ENCODE peak calls at places on chromosomes 12 and 14, in seven cellular contexts. X, P, S, F, H, R and Z are unnamed samples.

GRCh38 chr14:21382886-21383847 is 652 bp downstream of the SUPT16H start:
- DNase-seq in S (peak; percentile 5), X (peak; percentile 59), P (no peak), H (peak; percentile 16), R (peak; percentile 49), F (no peak), Z (peak; percentile 88)

GRCh38 chr12:20646239-20646827 is 48.8 kb upstream of the SLCO1C1 start:
- DNase-seq in H (peak; percentile 18), P (no peak), X (peak; percentile 44), F (no peak), S (no peak), R (no peak), Z (no peak)

GRCh38 chr14:74508292-74508731 is 14.7 kb downstream of the ISCA2 start:
- DNase-seq in F (peak; percentile 0), X (peak; percentile 77), S (no peak), R (no peak), H (no peak), P (no peak), Z (peak; percentile 51)

GRCh38 chr12:28014196-28014595 is 41.7 kb upstream of the PTHLH start:
- DNase-seq in H (no peak), X (no peak), P (no peak), F (no peak), R (no peak), S (no peak), Z (no peak)

GRCh38 chr12:93970892-93971688 is 177.3 kb upstream of the PLXNC1 start:
- DNase-seq in P (no peak), S (no peak), R (no peak), F (no peak), H (no peak), X (no peak), Z (no peak)

GRCh38 chr14:90274808-90275454 is 18.6 kb downstream of the PSMC1 start:
- DNase-seq in X (no peak), S (no peak), P (no peak), R (no peak), F (no peak), H (no peak), Z (no peak)

GRCh38 chr14:36824854-36825253 is 163.2 kb downstream of the PAX9 start:
- DNase-seq in H (no peak), P (no peak), X (no peak), F (no peak), S (no peak), R (no peak), Z (no peak)

GRCh38 chr12:65821336-65821735 is 2.9 kb upstream of the HMGA2 start:
- DNase-seq in X (no peak), S (no peak), H (no peak), P (no peak), R (no peak), F (no peak), Z (no peak)

GRCh38 chr14:55535521-55536207 is 44.3 kb upstream of the KTN1 start:
- DNase-seq in P (no peak), S (no peak), F (no peak), R (no peak), X (no peak), H (no peak), Z (no peak)

GRCh38 chr14:32933623-32933942 is 5.1 kb upstream of the NPAS3 start:
- DNase-seq in H (no peak), S (no peak), P (no peak), F (no peak), R (no peak), X (peak; percentile 58), Z (no peak)

DNA sequence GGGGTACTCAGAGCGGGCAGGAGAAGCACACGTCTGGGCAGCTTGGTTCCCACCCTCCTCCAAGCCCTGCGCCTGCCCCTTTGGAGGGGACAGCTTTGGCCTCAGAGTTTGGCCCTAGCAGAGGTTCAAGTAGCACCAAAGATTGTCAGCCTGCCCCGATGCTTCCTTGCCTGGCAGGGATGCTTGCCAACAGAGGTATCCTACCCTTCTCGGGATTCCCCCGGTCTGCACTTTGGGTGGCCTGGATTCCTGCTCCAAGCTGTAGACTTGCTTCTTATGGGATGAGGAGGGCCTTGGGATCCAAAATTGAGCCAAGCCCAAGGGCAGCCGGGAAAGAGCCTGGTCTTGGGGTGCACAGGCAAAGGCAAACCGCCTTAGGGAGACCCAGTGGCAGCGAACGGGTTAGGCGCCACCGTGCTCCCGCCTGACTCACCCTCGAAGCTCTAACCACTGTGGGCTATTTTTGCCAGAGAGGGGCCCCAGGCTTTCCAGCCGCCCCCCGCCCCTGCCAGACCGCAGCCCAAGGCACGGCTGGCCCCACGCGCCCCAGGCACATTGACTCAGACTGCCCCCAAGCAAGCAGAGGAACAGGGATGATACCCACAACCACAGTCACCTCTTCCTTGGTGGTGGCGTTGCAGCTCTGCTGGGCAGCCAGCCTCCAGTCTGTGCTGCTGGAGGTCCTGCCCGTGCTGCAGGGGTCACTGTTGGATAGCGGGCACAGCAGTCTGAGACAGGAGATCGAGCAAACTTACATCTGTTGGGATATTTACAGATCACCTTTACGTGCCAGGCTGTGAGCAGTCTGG is 882 bp upstream of the WNT10B start:
- DNase-seq in X (no peak), F (no peak), P (no peak), H (no peak), S (no peak), R (no peak), Z (no peak)
- TF ChIP-seq CTCF in X (peak; percentile 33), F (no peak), P (no peak), H (no peak), S (peak; percentile 17), R (no peak), Z (no peak)

DNA sequence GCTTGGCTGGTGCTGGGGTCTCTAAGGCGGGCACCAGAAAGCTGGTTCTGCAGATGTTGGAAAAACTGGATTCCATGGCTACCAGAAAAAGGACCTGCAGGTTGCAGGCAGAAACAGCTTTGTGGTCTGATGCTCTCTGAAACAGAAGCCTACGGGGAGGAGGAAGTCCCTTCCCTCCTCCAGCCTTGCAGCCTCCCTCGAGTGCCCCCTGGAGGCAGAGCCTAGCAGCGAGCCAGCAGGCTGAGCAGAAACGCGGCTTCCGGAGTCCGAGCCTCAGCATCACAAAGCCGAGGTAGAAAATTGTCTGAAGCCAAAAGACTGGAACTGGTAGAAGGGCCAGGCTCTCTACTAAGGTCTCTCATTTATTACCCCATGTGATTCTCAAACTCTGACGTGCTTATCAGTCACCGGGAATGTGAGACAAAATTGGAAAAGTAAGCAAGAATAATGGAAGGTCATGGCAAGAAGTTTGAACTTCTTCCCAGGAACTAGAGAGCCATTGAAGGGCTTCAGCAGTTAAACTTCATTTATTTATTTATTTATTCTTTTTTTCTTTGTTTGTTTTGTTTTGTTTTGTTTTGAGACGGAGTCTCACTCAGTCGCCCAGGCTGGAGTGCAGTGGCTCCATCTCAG is 82.2 kb upstream of the CPSF6 start:
- DNase-seq in S (peak; percentile 34), H (peak; percentile 53), R (peak; percentile 79), F (peak; percentile 87), X (peak; percentile 91), P (peak; percentile 79), Z (peak; percentile 97)
- TF ChIP-seq CTCF in S (peak; percentile 100), H (peak; percentile 100), R (peak; percentile 96), F (no peak), X (peak; percentile 89), P (no peak), Z (peak; percentile 81)

DNA sequence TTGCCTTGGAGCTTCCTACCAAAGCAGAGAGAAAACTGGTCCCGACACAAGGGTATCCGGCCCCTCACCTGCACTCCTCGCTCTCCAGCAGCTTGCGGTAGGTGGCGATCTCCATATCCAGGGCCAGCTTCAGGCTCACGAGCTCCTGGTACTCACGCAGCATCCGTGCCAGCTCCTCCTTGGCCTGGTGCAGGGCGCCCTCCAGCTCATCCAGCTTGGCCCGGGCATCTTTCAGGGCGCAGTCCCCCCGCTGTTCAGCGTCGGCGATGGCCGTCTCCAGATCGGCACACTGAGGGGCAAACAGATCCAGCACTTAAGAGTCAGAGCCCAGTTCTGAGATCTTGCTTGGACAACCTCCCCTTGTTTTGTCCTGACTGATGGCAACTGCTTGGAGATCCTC is 13.7 kb downstream of the KRT72 start:
- DNase-seq in X (no peak), S (no peak), P (no peak), F (no peak), R (no peak), H (no peak), Z (no peak)
- TF ChIP-seq CTCF in X (peak; percentile 16), S (no peak), P (no peak), F (no peak), R (no peak), H (no peak), Z (no peak)

DNA sequence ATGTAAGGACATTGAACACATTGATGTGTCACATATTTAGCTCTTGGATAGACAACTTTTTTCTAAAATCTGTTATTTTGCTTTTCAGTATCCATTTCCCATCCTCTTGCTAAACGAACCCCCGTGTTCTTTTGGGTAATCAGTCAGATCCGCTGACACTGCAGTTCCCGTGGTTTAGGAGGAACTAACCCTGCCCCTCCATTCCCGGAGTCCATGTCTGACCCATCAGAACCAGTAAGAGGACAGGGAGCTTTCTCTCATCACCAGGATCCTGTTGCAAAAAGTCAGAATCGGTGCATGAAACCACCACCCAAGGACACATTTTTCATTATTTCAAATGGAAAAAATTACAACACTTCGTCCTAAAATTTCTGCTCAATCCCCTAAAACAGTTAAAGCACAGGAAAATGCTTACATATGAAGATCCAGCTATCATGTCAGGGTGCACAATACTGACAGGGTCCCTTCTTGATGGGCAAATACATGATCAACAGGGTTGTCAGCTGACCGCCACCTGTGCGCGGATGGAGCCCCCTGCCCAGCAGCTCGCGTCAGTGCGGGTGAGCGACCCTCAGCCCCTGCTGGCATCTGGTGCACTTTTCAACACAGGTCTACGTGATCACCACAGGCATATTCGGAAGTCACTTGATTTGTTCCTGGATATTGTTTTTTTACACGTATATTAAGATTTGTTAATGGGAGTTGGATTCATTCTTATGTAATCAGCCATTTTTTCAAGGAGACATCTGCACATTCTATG is 276.8 kb downstream of the ADGRD1 start:
- DNase-seq in H (no peak), S (no peak), P (no peak), X (peak; percentile 37), R (no peak), F (no peak), Z (peak; percentile 47)
- TF ChIP-seq CTCF in H (no peak), S (no peak), P (no peak), X (no peak), R (no peak), F (no peak), Z (no peak)

DNA sequence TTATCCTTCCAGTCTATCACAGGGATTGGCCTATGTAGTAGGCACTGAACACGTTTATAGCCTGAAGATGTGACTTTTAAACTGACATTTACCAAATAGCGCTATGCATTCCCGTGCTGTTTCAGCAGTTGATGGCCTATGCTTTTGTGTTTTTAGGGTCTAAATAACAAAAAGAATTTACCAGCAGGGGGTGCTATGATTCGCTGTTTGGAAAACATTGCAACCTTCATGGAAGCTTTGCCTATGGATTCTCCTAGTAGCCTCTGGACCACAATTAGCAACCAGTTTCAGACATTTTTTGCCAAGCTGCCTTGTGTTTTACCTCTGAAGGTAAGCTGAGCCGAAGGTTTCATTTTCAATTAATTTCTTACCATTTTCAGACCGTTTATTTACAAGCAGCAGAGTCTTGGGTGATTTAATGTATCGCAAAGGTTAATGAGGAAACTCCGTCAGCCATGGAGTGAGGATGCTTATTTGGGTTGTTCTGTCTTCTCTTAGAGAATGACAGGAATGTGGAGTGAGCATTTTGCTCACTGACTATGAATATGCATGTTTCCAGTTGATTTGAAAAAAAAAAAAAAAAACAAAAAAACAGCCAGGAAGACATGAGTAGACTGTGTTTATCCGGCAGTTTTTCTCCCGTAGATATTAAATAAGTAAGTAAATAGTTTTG is 133.1 kb downstream of the PRIMA1 start:
- DNase-seq in P (no peak), F (no peak), X (peak; percentile 94), R (peak; percentile 6), S (peak; percentile 3), H (peak; percentile 12), Z (no peak)
- TF ChIP-seq CTCF in P (no peak), F (no peak), X (peak; percentile 79), R (peak; percentile 62), S (peak; percentile 53), H (peak; percentile 48), Z (peak; percentile 39)